ENCODE peak calls at places on chromosomes 1 and 21, in ten cellular contexts. One of them, this sample, is unnamed. For H3K4me1, the result is how much of the 10 kb centered on the place peaks cover.

GRCh38 chr1:10074855-10075418 is 42.2 kb downstream of the UBE4B start:
- DNase-seq in effector memory CD4-positive, alpha-beta T cell: no peak
- DNase-seq in SJCRH30: peak
- DNase-seq in mesendoderm: no peak
- DNase-seq in heart left ventricle: no peak
- DNase-seq in GM23248: no peak
- DNase-seq in neural progenitor cell: no peak
- DNase-seq in HCT116: no peak
- DNase-seq in hepatocyte: no peak
- DNase-seq in ovary: no peak
- DNase-seq in this sample: no peak

GRCh38 chr1:82564338-82564737 is 763.6 kb downstream of the ADGRL2 start:
- DNase-seq in effector memory CD4-positive, alpha-beta T cell: no peak
- DNase-seq in SJCRH30: no peak
- DNase-seq in mesendoderm: no peak
- DNase-seq in heart left ventricle: no peak
- DNase-seq in GM23248: no peak
- DNase-seq in neural progenitor cell: no peak
- DNase-seq in HCT116: no peak
- DNase-seq in hepatocyte: no peak
- DNase-seq in ovary: peak
- DNase-seq in this sample: no peak

GRCh38 chr1:22418852-22419480 is 32.7 kb upstream of the ZBTB40 start:
- DNase-seq in effector memory CD4-positive, alpha-beta T cell: no peak
- DNase-seq in SJCRH30: no peak
- DNase-seq in mesendoderm: peak
- DNase-seq in heart left ventricle: no peak
- DNase-seq in GM23248: peak
- DNase-seq in neural progenitor cell: no peak
- DNase-seq in HCT116: no peak
- DNase-seq in hepatocyte: no peak
- DNase-seq in ovary: no peak
- DNase-seq in this sample: no peak

GRCh38 chr1:156356875-156357534 is 12.0 kb upstream of the RHBG start:
- DNase-seq in effector memory CD4-positive, alpha-beta T cell: peak
- DNase-seq in SJCRH30: peak
- DNase-seq in mesendoderm: peak
- DNase-seq in heart left ventricle: peak
- DNase-seq in GM23248: peak
- DNase-seq in neural progenitor cell: peak
- DNase-seq in HCT116: peak
- DNase-seq in hepatocyte: peak
- DNase-seq in ovary: peak
- DNase-seq in this sample: peak

GRCh38 chr21:15255359-15256157 is 190.8 kb upstream of the NRIP1 start:
- DNase-seq in effector memory CD4-positive, alpha-beta T cell: no peak
- DNase-seq in SJCRH30: no peak
- DNase-seq in mesendoderm: no peak
- DNase-seq in heart left ventricle: no peak
- DNase-seq in GM23248: no peak
- DNase-seq in neural progenitor cell: no peak
- DNase-seq in HCT116: no peak
- DNase-seq in hepatocyte: no peak
- DNase-seq in ovary: no peak
- DNase-seq in this sample: no peak

GRCh38 chr1:156740307-156740678 is 595 bp downstream of the MRPL24 start:
- DNase-seq in effector memory CD4-positive, alpha-beta T cell: no peak
- DNase-seq in SJCRH30: no peak
- DNase-seq in mesendoderm: no peak
- DNase-seq in heart left ventricle: no peak
- DNase-seq in GM23248: peak
- DNase-seq in neural progenitor cell: no peak
- DNase-seq in HCT116: no peak
- DNase-seq in hepatocyte: no peak
- DNase-seq in ovary: no peak
- DNase-seq in this sample: no peak

GRCh38 chr1:211734359-211734758 is 58.9 kb upstream of the NEK2 start:
- DNase-seq in effector memory CD4-positive, alpha-beta T cell: no peak
- DNase-seq in SJCRH30: no peak
- DNase-seq in mesendoderm: no peak
- DNase-seq in heart left ventricle: no peak
- DNase-seq in GM23248: no peak
- DNase-seq in neural progenitor cell: no peak
- DNase-seq in HCT116: no peak
- DNase-seq in hepatocyte: peak
- DNase-seq in ovary: no peak
- DNase-seq in this sample: no peak

GRCh38 chr1:209911746-209912145 is 26.3 kb upstream of the SYT14 start:
- DNase-seq in effector memory CD4-positive, alpha-beta T cell: no peak
- DNase-seq in SJCRH30: no peak
- DNase-seq in mesendoderm: no peak
- DNase-seq in heart left ventricle: no peak
- DNase-seq in GM23248: no peak
- DNase-seq in neural progenitor cell: no peak
- DNase-seq in HCT116: no peak
- DNase-seq in hepatocyte: no peak
- DNase-seq in ovary: no peak
- DNase-seq in this sample: no peak

GRCh38 chr1:28750330-28750729 is 13.6 kb downstream of the YTHDF2 start:
- DNase-seq in effector memory CD4-positive, alpha-beta T cell: no peak
- DNase-seq in SJCRH30: no peak
- DNase-seq in mesendoderm: no peak
- DNase-seq in heart left ventricle: no peak
- DNase-seq in GM23248: no peak
- DNase-seq in neural progenitor cell: no peak
- DNase-seq in HCT116: no peak
- DNase-seq in hepatocyte: no peak
- DNase-seq in ovary: no peak
- DNase-seq in this sample: no peak
- H3K4me1 ChIP-seq in effector memory CD4-positive, alpha-beta T cell: under half
- H3K4me1 ChIP-seq in SJCRH30: under half
- H3K4me1 ChIP-seq in mesendoderm: under half
- H3K4me1 ChIP-seq in heart left ventricle: half or more
- H3K4me1 ChIP-seq in GM23248: under half
- H3K4me1 ChIP-seq in neural progenitor cell: under half
- H3K4me1 ChIP-seq in HCT116: under half
- H3K4me1 ChIP-seq in hepatocyte: under half
- H3K4me1 ChIP-seq in ovary: under half
- H3K4me1 ChIP-seq in this sample: under half

DNA sequence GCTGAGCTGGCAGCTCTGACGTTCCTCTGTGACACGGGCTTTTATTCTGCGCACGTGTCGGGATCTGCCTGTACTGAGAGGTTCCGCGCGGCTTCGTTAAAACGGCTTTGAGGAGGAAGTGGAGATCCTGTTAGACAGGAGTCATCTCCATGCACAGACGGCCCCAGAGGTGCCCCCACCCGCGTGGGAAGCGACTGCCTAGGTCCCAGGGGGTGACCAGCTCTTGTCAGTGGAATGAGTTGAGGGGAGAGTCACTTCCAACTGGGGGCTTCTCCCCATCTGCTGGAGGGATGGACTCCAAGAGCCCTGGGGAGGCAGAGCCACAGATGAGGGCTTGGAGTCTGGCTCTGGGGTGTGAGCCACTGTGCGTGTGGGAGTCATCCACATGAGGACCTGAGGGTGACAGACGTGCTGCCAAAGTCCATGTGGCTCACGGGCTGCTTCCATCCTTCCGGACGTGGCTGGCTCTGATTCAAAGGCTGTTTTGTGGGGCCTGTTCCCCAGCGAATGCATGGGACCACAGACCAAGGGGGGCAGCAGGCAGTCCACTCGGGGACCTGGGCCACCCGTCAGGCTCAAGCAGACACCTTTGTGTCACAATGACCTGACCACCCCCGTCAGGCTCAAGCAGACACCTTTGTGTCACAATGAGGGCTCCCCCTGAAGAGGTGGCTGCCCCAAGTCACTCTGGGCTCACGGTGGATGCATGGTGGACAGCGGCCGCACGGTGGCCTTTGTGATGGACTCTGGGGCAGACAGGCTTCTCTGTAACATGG is 26.8 kb downstream of the PTTG1IP start:
- DNase-seq in effector memory CD4-positive, alpha-beta T cell: no peak
- DNase-seq in SJCRH30: no peak
- DNase-seq in mesendoderm: no peak
- DNase-seq in heart left ventricle: peak
- DNase-seq in GM23248: peak
- DNase-seq in neural progenitor cell: peak
- DNase-seq in HCT116: no peak
- DNase-seq in hepatocyte: peak
- DNase-seq in ovary: peak
- DNase-seq in this sample: no peak
- H3K4me3 ChIP-seq in effector memory CD4-positive, alpha-beta T cell: no peak
- H3K4me3 ChIP-seq in SJCRH30: no peak
- H3K4me3 ChIP-seq in mesendoderm: no peak
- H3K4me3 ChIP-seq in heart left ventricle: peak
- H3K4me3 ChIP-seq in GM23248: peak
- H3K4me3 ChIP-seq in neural progenitor cell: peak
- H3K4me3 ChIP-seq in HCT116: no peak
- H3K4me3 ChIP-seq in hepatocyte: no peak
- H3K4me3 ChIP-seq in ovary: no peak
- H3K4me3 ChIP-seq in this sample: peak

GRCh38 chr1:93904228-93904627 is 5.0 kb downstream of the GCLM start:
- DNase-seq in effector memory CD4-positive, alpha-beta T cell: no peak
- DNase-seq in SJCRH30: no peak
- DNase-seq in mesendoderm: no peak
- DNase-seq in heart left ventricle: no peak
- DNase-seq in GM23248: peak
- DNase-seq in neural progenitor cell: no peak
- DNase-seq in HCT116: no peak
- DNase-seq in hepatocyte: no peak
- DNase-seq in ovary: no peak
- DNase-seq in this sample: no peak
- H3K4me1 ChIP-seq in effector memory CD4-positive, alpha-beta T cell: under half
- H3K4me1 ChIP-seq in SJCRH30: under half
- H3K4me1 ChIP-seq in mesendoderm: under half
- H3K4me1 ChIP-seq in heart left ventricle: under half
- H3K4me1 ChIP-seq in GM23248: under half
- H3K4me1 ChIP-seq in neural progenitor cell: under half
- H3K4me1 ChIP-seq in HCT116: under half
- H3K4me1 ChIP-seq in hepatocyte: under half
- H3K4me1 ChIP-seq in ovary: under half
- H3K4me1 ChIP-seq in this sample: under half

GRCh38 chr1:202809597-202810159 is 1.1 kb upstream of the PCAT6 start:
- DNase-seq in effector memory CD4-positive, alpha-beta T cell: no peak
- DNase-seq in SJCRH30: no peak
- DNase-seq in mesendoderm: peak
- DNase-seq in heart left ventricle: no peak
- DNase-seq in GM23248: peak
- DNase-seq in neural progenitor cell: peak
- DNase-seq in HCT116: no peak
- DNase-seq in hepatocyte: no peak
- DNase-seq in ovary: no peak
- DNase-seq in this sample: no peak
- H3K4me3 ChIP-seq in effector memory CD4-positive, alpha-beta T cell: no peak
- H3K4me3 ChIP-seq in SJCRH30: peak
- H3K4me3 ChIP-seq in mesendoderm: no peak
- H3K4me3 ChIP-seq in heart left ventricle: peak
- H3K4me3 ChIP-seq in GM23248: peak
- H3K4me3 ChIP-seq in neural progenitor cell: peak
- H3K4me3 ChIP-seq in HCT116: no peak
- H3K4me3 ChIP-seq in hepatocyte: no peak
- H3K4me3 ChIP-seq in ovary: no peak
- H3K4me3 ChIP-seq in this sample: peak

DNA sequence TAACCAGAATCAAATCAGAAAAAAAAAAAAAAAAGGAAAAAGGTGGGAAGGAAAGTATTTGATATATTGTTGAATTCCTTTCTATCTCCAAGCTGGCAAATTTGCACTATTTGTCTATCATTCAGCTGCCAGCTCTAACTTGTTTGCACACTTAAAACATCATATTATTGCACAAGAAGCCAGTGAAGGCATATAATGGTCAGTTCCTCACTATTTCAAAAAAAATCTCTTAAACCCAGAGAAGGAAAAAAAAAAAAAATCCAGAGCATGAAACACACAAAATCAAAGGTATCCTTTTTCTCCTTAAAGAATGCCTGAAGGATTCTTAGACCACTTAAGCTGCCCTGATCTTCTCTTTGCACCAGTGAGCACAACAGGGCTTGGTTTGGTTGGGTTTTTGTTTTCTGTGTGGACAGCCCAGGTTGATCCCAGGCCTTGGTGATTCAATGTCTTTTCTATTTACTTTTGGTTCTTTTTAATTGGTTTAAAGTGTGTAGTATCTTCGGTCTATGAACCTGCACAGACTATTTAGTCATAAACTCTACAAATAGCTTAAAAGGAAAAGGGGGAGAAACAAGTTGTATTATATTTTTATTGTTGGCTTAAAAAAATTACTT is 40.2 kb downstream of the DUSP10 start:
- DNase-seq in effector memory CD4-positive, alpha-beta T cell: no peak
- DNase-seq in SJCRH30: no peak
- DNase-seq in mesendoderm: no peak
- DNase-seq in heart left ventricle: no peak
- DNase-seq in GM23248: no peak
- DNase-seq in neural progenitor cell: peak
- DNase-seq in HCT116: no peak
- DNase-seq in hepatocyte: no peak
- DNase-seq in ovary: no peak
- DNase-seq in this sample: no peak
- H3K4me1 ChIP-seq in effector memory CD4-positive, alpha-beta T cell: under half
- H3K4me1 ChIP-seq in SJCRH30: under half
- H3K4me1 ChIP-seq in mesendoderm: under half
- H3K4me1 ChIP-seq in heart left ventricle: under half
- H3K4me1 ChIP-seq in GM23248: under half
- H3K4me1 ChIP-seq in neural progenitor cell: under half
- H3K4me1 ChIP-seq in HCT116: under half
- H3K4me1 ChIP-seq in hepatocyte: under half
- H3K4me1 ChIP-seq in ovary: under half
- H3K4me1 ChIP-seq in this sample: under half

GRCh38 chr1:145977016-145977415 is 12.5 kb downstream of the POLR3GL start:
- DNase-seq in effector memory CD4-positive, alpha-beta T cell: no peak
- DNase-seq in SJCRH30: no peak
- DNase-seq in mesendoderm: no peak
- DNase-seq in heart left ventricle: no peak
- DNase-seq in GM23248: no peak
- DNase-seq in neural progenitor cell: no peak
- DNase-seq in HCT116: no peak
- DNase-seq in hepatocyte: no peak
- DNase-seq in ovary: no peak
- DNase-seq in this sample: no peak

GRCh38 chr1:145977486-145978476 is 13.3 kb downstream of the POLR3GL start:
- DNase-seq in effector memory CD4-positive, alpha-beta T cell: peak
- DNase-seq in SJCRH30: peak
- DNase-seq in mesendoderm: peak
- DNase-seq in heart left ventricle: no peak
- DNase-seq in GM23248: peak
- DNase-seq in neural progenitor cell: peak
- DNase-seq in HCT116: peak
- DNase-seq in hepatocyte: peak
- DNase-seq in ovary: peak
- DNase-seq in this sample: peak

GRCh38 chr1:145979746-145980435 is 15.4 kb downstream of the POLR3GL start:
- DNase-seq in effector memory CD4-positive, alpha-beta T cell: no peak
- DNase-seq in SJCRH30: no peak
- DNase-seq in mesendoderm: no peak
- DNase-seq in heart left ventricle: no peak
- DNase-seq in GM23248: peak
- DNase-seq in neural progenitor cell: no peak
- DNase-seq in HCT116: no peak
- DNase-seq in hepatocyte: no peak
- DNase-seq in ovary: no peak
- DNase-seq in this sample: no peak

GRCh38 chr1:145978860-145979745 is 14.6 kb downstream of the POLR3GL start:
- DNase-seq in effector memory CD4-positive, alpha-beta T cell: peak
- DNase-seq in SJCRH30: peak
- DNase-seq in mesendoderm: peak
- DNase-seq in heart left ventricle: peak
- DNase-seq in GM23248: peak
- DNase-seq in neural progenitor cell: peak
- DNase-seq in HCT116: peak
- DNase-seq in hepatocyte: peak
- DNase-seq in ovary: peak
- DNase-seq in this sample: peak

GRCh38 chr1:145978477-145978859 is 14.0 kb downstream of the POLR3GL start:
- DNase-seq in effector memory CD4-positive, alpha-beta T cell: no peak
- DNase-seq in SJCRH30: no peak
- DNase-seq in mesendoderm: no peak
- DNase-seq in heart left ventricle: no peak
- DNase-seq in GM23248: no peak
- DNase-seq in neural progenitor cell: no peak
- DNase-seq in HCT116: no peak
- DNase-seq in hepatocyte: no peak
- DNase-seq in ovary: no peak
- DNase-seq in this sample: no peak
- H3K4me3 ChIP-seq in effector memory CD4-positive, alpha-beta T cell: peak
- H3K4me3 ChIP-seq in SJCRH30: no peak
- H3K4me3 ChIP-seq in mesendoderm: no peak
- H3K4me3 ChIP-seq in heart left ventricle: peak
- H3K4me3 ChIP-seq in GM23248: peak
- H3K4me3 ChIP-seq in neural progenitor cell: no peak
- H3K4me3 ChIP-seq in HCT116: no peak
- H3K4me3 ChIP-seq in hepatocyte: no peak
- H3K4me3 ChIP-seq in ovary: peak
- H3K4me3 ChIP-seq in this sample: no peak